ENCODE peak calls at places on chromosomes 13 and 19, in seven cellular contexts. J is head of caudate nucleus; Y is HepG2; C is astrocyte of the spinal cord; O is T-helper 2 cell treated with Interferon-gamma antibody and Interleukin-4, amounts not matched to agents 5 μg/mL and 100 μg/mL, for 36 hours; N is Calu3; L is WTC11. F is an unnamed sample.

GRCh38 chr13:33116321-33117010 is 100.2 kb downstream of the KL start:
- DNase-seq in N (no peak), Y (peak; percentile 40), L (no peak), O (no peak), J (no peak), C (no peak), F (no peak)

GRCh38 chr13:39913928-39914327 is 258.5 kb downstream of the COG6 start:
- DNase-seq in N (no peak), Y (no peak), J (no peak), O (no peak), L (no peak), C (peak; percentile 37), F (no peak)

GRCh38 chr13:36599641-36600040 is 74.2 kb upstream of the SERTM1 start:
- DNase-seq in C (no peak), J (no peak), Y (no peak), L (no peak), N (no peak), O (no peak), F (no peak)

GRCh38 chr13:37492741-37493514 is 105.6 kb downstream of the POSTN start:
- DNase-seq in O (no peak), N (no peak), Y (no peak), J (no peak), C (peak; percentile 87), L (no peak), F (no peak)

GRCh38 chr13:113997845-113998751 is 24.2 kb upstream of the C13orf46 start:
- DNase-seq in J (no peak), O (no peak), Y (no peak), L (no peak), N (no peak), C (peak; percentile 25), F (no peak)

GRCh38 chr19:46480409-46480808 is 9.0 kb upstream of the PNMA8A start:
- DNase-seq in L (no peak), N (no peak), Y (no peak), C (peak; percentile 76), O (no peak), J (no peak), F (no peak)

GRCh38 chr19:48136547-48136946 is 25.9 kb upstream of the PLA2G4C start:
- DNase-seq in Y (no peak), J (no peak), C (no peak), N (no peak), O (no peak), L (no peak), F (no peak)

GRCh38 chr13:46588019-46588418 is 35.0 kb downstream of the LRCH1 start:
- DNase-seq in N (no peak), Y (no peak), C (no peak), L (no peak), J (no peak), O (no peak), F (no peak)

GRCh38 chr19:55136399-55137102 is 12.5 kb downstream of the TNNT1 start:
- DNase-seq in N (no peak), J (no peak), O (no peak), C (no peak), Y (no peak), L (no peak), F (no peak)

GRCh38 chr13:111202745-111203144 is 87.6 kb downstream of the ARHGEF7 start:
- DNase-seq in N (no peak), L (no peak), O (no peak), J (no peak), C (peak; percentile 94), Y (no peak), F (no peak)

GRCh38 chr13:111118898-111119607 is 3.9 kb downstream of the ARHGEF7 start:
- DNase-seq in C (no peak), O (no peak), Y (no peak), N (no peak), L (no peak), J (no peak), F (no peak)

GRCh38 chr13:45337395-45337794 is 3.6 kb downstream of the TPT1 start:
- DNase-seq in L (no peak), J (no peak), N (no peak), Y (no peak), O (peak; percentile 26), C (no peak), F (no peak)

GRCh38 chr13:106573279-106573831 is 5.4 kb upstream of the ARGLU1 start:
- DNase-seq in O (no peak), L (no peak), Y (no peak), C (no peak), N (no peak), J (no peak), F (no peak)

GRCh38 chr13:52447815-52448552 is 2.5 kb downstream of the VPS36 start:
- DNase-seq in Y (no peak), C (no peak), J (no peak), N (no peak), O (no peak), L (no peak), F (no peak)